ENCODE peak calls at places on chromosomes 13 and 19, in eight cellular contexts. A, C, P, W, F, R, Y and J are unnamed samples.

GRCh38 chr13:78102121-78102677 is 183.6 kb upstream of the EDNRB start:
- DNase-seq in A (peak), C (peak), P (no peak), W (no peak), F (peak), R (no peak), Y (no peak), J (no peak)

GRCh38 chr19:7349961-7350711 is 1.4 kb downstream of the ARHGEF18 start:
- DNase-seq in A (no peak), C (no peak), P (peak), W (peak), F (no peak), R (peak), Y (no peak), J (no peak)

GRCh38 chr13:97142452-97142851 is 79.7 kb upstream of the MBNL2 start:
- DNase-seq in A (no peak), C (no peak), P (no peak), W (no peak), F (no peak), R (no peak), Y (no peak), J (no peak)

GRCh38 chr13:90868321-90868920 is 479.1 kb upstream of the MIR17HG start:
- DNase-seq in A (no peak), C (peak), P (no peak), W (no peak), F (peak), R (no peak), Y (no peak), J (no peak)

GRCh38 chr13:20475927-20476691 is 49.5 kb downstream of the CRYL1 start:
- DNase-seq in A (no peak), C (no peak), P (peak), W (no peak), F (no peak), R (peak), Y (no peak), J (no peak)

GRCh38 chr13:102945324-102945815 is 99.5 kb downstream of the ERCC5 start:
- DNase-seq in A (no peak), C (no peak), P (no peak), W (no peak), F (no peak), R (no peak), Y (no peak), J (no peak)

GRCh38 chr13:21242236-21242635 is 65.8 kb downstream of the MRPL57 start:
- DNase-seq in A (no peak), C (no peak), P (no peak), W (no peak), F (no peak), R (no peak), Y (no peak), J (no peak)

GRCh38 chr13:109813663-109814062 is 27.3 kb upstream of the IRS2 start:
- DNase-seq in A (no peak), C (no peak), P (no peak), W (no peak), F (no peak), R (no peak), Y (no peak), J (no peak)

GRCh38 chr13:47481521-47481920 is 519.6 kb downstream of the SUCLA2 start:
- DNase-seq in A (no peak), C (no peak), P (no peak), W (no peak), F (no peak), R (no peak), Y (no peak), J (no peak)